ENCODE peak calls at places on chromosomes 1 and 21, in four cellular contexts. One of them, this sample, is unnamed.

GRCh38 chr1:38474738-38475623 is 384.6 kb downstream of the RRAGC start:
- DNase-seq in HEK293T: no peak
- DNase-seq in HT-29: no peak
- DNase-seq in NCI-H446: no peak
- DNase-seq in this sample: no peak

GRCh38 chr1:146032613-146033219 is 11.2 kb upstream of the HJV start:
- DNase-seq in HEK293T: peak
- DNase-seq in HT-29: peak
- DNase-seq in NCI-H446: peak
- DNase-seq in this sample: no peak

GRCh38 chr21:38984982-38985422 is 179.3 kb downstream of the ETS2 start:
- DNase-seq in HEK293T: no peak
- DNase-seq in HT-29: no peak
- DNase-seq in NCI-H446: no peak
- DNase-seq in this sample: no peak

GRCh38 chr1:201136696-201137392 is 9.9 kb upstream of the ASCL5 start:
- DNase-seq in HEK293T: no peak
- DNase-seq in HT-29: no peak
- DNase-seq in NCI-H446: no peak
- DNase-seq in this sample: no peak

GRCh38 chr1:208134491-208134890 is 109.7 kb downstream of the PLXNA2 start:
- DNase-seq in HEK293T: no peak
- DNase-seq in HT-29: no peak
- DNase-seq in NCI-H446: no peak
- DNase-seq in this sample: no peak

GRCh38 chr1:160161965-160162705 is 10.7 kb downstream of the ATP1A4 start:
- DNase-seq in HEK293T: peak
- DNase-seq in HT-29: peak
- DNase-seq in NCI-H446: no peak
- DNase-seq in this sample: no peak

GRCh38 chr1:40799351-40799867 is 15.8 kb downstream of the KCNQ4 start:
- DNase-seq in HEK293T: no peak
- DNase-seq in HT-29: no peak
- DNase-seq in NCI-H446: no peak
- DNase-seq in this sample: no peak

GRCh38 chr21:36792505-36792967 is 93.6 kb downstream of the SIM2 start:
- DNase-seq in HEK293T: no peak
- DNase-seq in HT-29: no peak
- DNase-seq in NCI-H446: no peak
- DNase-seq in this sample: peak

GRCh38 chr1:39852876-39853275 is 30.4 kb downstream of the TRIT1 start:
- DNase-seq in HEK293T: no peak
- DNase-seq in HT-29: no peak
- DNase-seq in NCI-H446: no peak
- DNase-seq in this sample: no peak

GRCh38 chr1:15304708-15305326 is 57.8 kb downstream of the FHAD1 start:
- DNase-seq in HEK293T: peak
- DNase-seq in HT-29: peak
- DNase-seq in NCI-H446: peak
- DNase-seq in this sample: peak

GRCh38 chr1:109197163-109198042 is 16.3 kb upstream of the SARS1 start:
- DNase-seq in HEK293T: no peak
- DNase-seq in HT-29: no peak
- DNase-seq in NCI-H446: no peak
- DNase-seq in this sample: no peak

GRCh38 chr1:19932866-19933265 is 9.4 kb upstream of the PLA2G2E start:
- DNase-seq in HEK293T: no peak
- DNase-seq in HT-29: no peak
- DNase-seq in NCI-H446: no peak
- DNase-seq in this sample: no peak

GRCh38 chr1:228101994-228102790 is 933 bp downstream of the C1orf35 start:
- DNase-seq in HEK293T: peak
- DNase-seq in HT-29: peak
- DNase-seq in NCI-H446: no peak
- DNase-seq in this sample: no peak

GRCh38 chr1:28830814-28831213 is 18.8 kb downstream of the OPRD1 start:
- DNase-seq in HEK293T: no peak
- DNase-seq in HT-29: no peak
- DNase-seq in NCI-H446: peak
- DNase-seq in this sample: no peak

GRCh38 chr1:67608661-67609571 is 76.1 kb upstream of the GADD45A start:
- DNase-seq in HEK293T: no peak
- DNase-seq in HT-29: no peak
- DNase-seq in NCI-H446: no peak
- DNase-seq in this sample: no peak

GRCh38 chr1:248373761-248374160 is 1.8 kb upstream of the OR2T6 start:
- DNase-seq in HEK293T: no peak
- DNase-seq in HT-29: no peak
- DNase-seq in NCI-H446: no peak
- DNase-seq in this sample: no peak

GRCh38 chr1:235860829-235861228 is 5.9 kb downstream of the LYST start:
- DNase-seq in HEK293T: no peak
- DNase-seq in HT-29: no peak
- DNase-seq in NCI-H446: no peak
- DNase-seq in this sample: no peak

GRCh38 chr21:37292946-37293345 is 25.8 kb upstream of the VPS26C start:
- DNase-seq in HEK293T: no peak
- DNase-seq in HT-29: no peak
- DNase-seq in NCI-H446: no peak
- DNase-seq in this sample: no peak

GRCh38 chr1:61227857-61228557 is 145.6 kb downstream of the NFIA start:
- DNase-seq in HEK293T: no peak
- DNase-seq in HT-29: peak
- DNase-seq in NCI-H446: peak
- DNase-seq in this sample: no peak

GRCh38 chr1:172351761-172352161 is 68.7 kb upstream of the C1orf105 start:
- DNase-seq in HEK293T: no peak
- DNase-seq in HT-29: peak
- DNase-seq in NCI-H446: no peak
- DNase-seq in this sample: no peak

GRCh38 chr21:45405819-45406762 is 1.1 kb downstream of the COL18A1 start:
- DNase-seq in HEK293T: peak
- DNase-seq in HT-29: no peak
- DNase-seq in NCI-H446: no peak
- DNase-seq in this sample: no peak

GRCh38 chr1:216462061-216462775 is 39.0 kb upstream of the USH2A start:
- DNase-seq in HEK293T: no peak
- DNase-seq in HT-29: no peak
- DNase-seq in NCI-H446: no peak
- DNase-seq in this sample: no peak

GRCh38 chr1:2801046-2801445 is 447 bp downstream of the TTC34 start:
- DNase-seq in HEK293T: no peak
- DNase-seq in HT-29: no peak
- DNase-seq in NCI-H446: no peak
- DNase-seq in this sample: no peak

GRCh38 chr1:91346824-91347223 is 57.8 kb downstream of the HFM1 start:
- DNase-seq in HEK293T: no peak
- DNase-seq in HT-29: no peak
- DNase-seq in NCI-H446: no peak
- DNase-seq in this sample: no peak

GRCh38 chr1:911875-912739 is 11.6 kb upstream of the SAMD11 start:
- DNase-seq in HEK293T: no peak
- DNase-seq in HT-29: no peak
- DNase-seq in NCI-H446: no peak
- DNase-seq in this sample: no peak

GRCh38 chr1:178486100-178487069 is 10.4 kb downstream of the CLEC20A start:
- DNase-seq in HEK293T: no peak
- DNase-seq in HT-29: no peak
- DNase-seq in NCI-H446: no peak
- DNase-seq in this sample: no peak